ENCODE peak calls at places on chromosomes 16 and 17, in nine cellular contexts. M, X, G, U, C, J, Z, I and T are unnamed samples.

GRCh38 chr16:66927918-66928649 is 2.7 kb upstream of the RRAD start:
- DNase-seq in I (no peak), C (no peak), J (no peak), M (no peak), U (no peak), X (peak), Z (no peak), G (no peak), T (no peak)

GRCh38 chr16:47461598-47462266 is 601 bp downstream of the PHKB start:
- DNase-seq in X (peak), I (peak), G (peak), M (peak), J (peak), Z (no peak), U (peak), C (no peak), T (no peak)

GRCh38 chr17:81693491-81694360 is 9.4 kb upstream of the MRPL12 start:
- DNase-seq in X (no peak), I (no peak), C (no peak), G (no peak), Z (no peak), U (no peak), J (no peak), M (peak), T (no peak)

GRCh38 chr17:39364236-39365025 is 37.0 kb downstream of the FBXL20 start:
- DNase-seq in Z (no peak), G (no peak), X (no peak), U (no peak), M (no peak), C (no peak), I (no peak), J (no peak), T (no peak)

GRCh38 chr17:7884581-7885356 is 3.8 kb upstream of the CHD3 start:
- DNase-seq in I (no peak), X (no peak), J (peak), C (no peak), G (peak), M (peak), U (no peak), Z (peak), T (peak)

GRCh38 chr17:76014925-76015261 is 12.2 kb downstream of the EVPL start:
- DNase-seq in G (no peak), X (peak), C (no peak), M (no peak), Z (no peak), I (no peak), U (no peak), J (no peak), T (no peak)

GRCh38 chr17:41024702-41025101 is 2.3 kb downstream of the KRTAP1-5 start:
- DNase-seq in U (no peak), C (no peak), X (no peak), J (no peak), Z (no peak), M (no peak), G (no peak), I (no peak), T (no peak)

GRCh38 chr17:78058001-78058400 is 70.6 kb downstream of the TMC6 start:
- DNase-seq in X (no peak), I (no peak), G (no peak), M (no peak), C (no peak), J (no peak), U (no peak), Z (no peak), T (no peak)

GRCh38 chr16:81650982-81651562 is 128.0 kb upstream of the PLCG2 start:
- DNase-seq in M (no peak), C (no peak), J (no peak), Z (no peak), G (no peak), I (peak), U (peak), X (peak), T (no peak)

GRCh38 chr16:56985288-56985961 is 3.9 kb upstream of the NLRC5 start:
- DNase-seq in M (no peak), X (peak), G (no peak), U (peak), J (no peak), Z (peak), I (peak), C (no peak), T (peak)

GRCh38 chr16:47047804-47048203 is 74.3 kb upstream of the DNAJA2 start:
- DNase-seq in G (no peak), M (no peak), I (no peak), U (no peak), C (no peak), Z (no peak), J (no peak), X (no peak), T (no peak)

GRCh38 chr17:27339198-27339835 is 45.4 kb downstream of the WSB1 start:
- DNase-seq in X (no peak), M (peak), Z (no peak), J (no peak), I (no peak), C (no peak), U (no peak), G (no peak), T (no peak)